ENCODE peak calls at places on chromosomes 2 and 18, in eight cellular contexts. M, I, K, S, C, Q, H and U are unnamed samples.

GRCh38 chr18:7290077-7290476 is 59.2 kb downstream of the LRRC30 start:
- DNase-seq in I (no peak), Q (no peak), S (no peak), M (no peak), H (no peak), K (no peak), C (no peak), U (no peak)

GRCh38 chr2:27375513-27376099 is 4.9 kb downstream of the ZNF513 start:
- DNase-seq in K (no peak), Q (no peak), C (no peak), S (no peak), M (no peak), I (no peak), H (no peak), U (no peak)

GRCh38 chr2:131039535-131039907 is 53.7 kb downstream of the FAM168B start:
- DNase-seq in H (no peak), C (no peak), M (no peak), Q (no peak), S (no peak), K (no peak), I (no peak), U (no peak)

GRCh38 chr2:226660524-226660923 is 139.1 kb downstream of the IRS1 start:
- DNase-seq in S (no peak), K (no peak), C (peak; percentile 56), Q (no peak), I (no peak), M (peak; percentile 53), H (no peak), U (peak; percentile 95)

GRCh38 chr18:2451556-2451955 is 119.7 kb downstream of the METTL4 start:
- DNase-seq in H (no peak), K (no peak), I (no peak), Q (no peak), S (no peak), M (no peak), C (no peak), U (no peak)

GRCh38 chr2:160253440-160254296 is 53.6 kb upstream of the ITGB6 start:
- DNase-seq in M (no peak), C (peak; percentile 48), I (no peak), S (no peak), Q (no peak), K (no peak), H (no peak), U (no peak)

GRCh38 chr2:201260302-201260800 is at the start of gene CASP8:
- DNase-seq in I (peak; percentile 80), C (peak; percentile 32), S (no peak), H (peak; percentile 72), Q (peak; percentile 67), M (peak; percentile 71), K (no peak), U (peak; percentile 82)

GRCh38 chr2:104834431-104834830 is 19.5 kb upstream of the POU3F3 start:
- DNase-seq in H (no peak), Q (no peak), C (no peak), S (no peak), M (no peak), I (no peak), K (no peak), U (no peak)

GRCh38 chr18:58753976-58754375 is 82.7 kb downstream of the MALT1 start:
- DNase-seq in S (no peak), H (no peak), I (no peak), M (no peak), C (no peak), Q (no peak), K (no peak), U (no peak)

GRCh38 chr2:171318463-171318934 is 115.3 kb downstream of the METTL8 start:
- DNase-seq in K (no peak), H (no peak), I (no peak), M (no peak), Q (no peak), S (peak; percentile 17), C (no peak), U (no peak)

GRCh38 chr2:20168727-20169696 is 55.9 kb downstream of the SDC1 start:
- DNase-seq in S (no peak), C (no peak), M (no peak), I (no peak), K (no peak), H (no peak), Q (no peak), U (no peak)

GRCh38 chr2:234403074-234403473 is 93.8 kb downstream of the ARL4C start:
- DNase-seq in K (no peak), H (no peak), S (no peak), C (peak; percentile 16), M (no peak), Q (no peak), I (no peak), U (no peak)

GRCh38 chr2:238895361-238895882 is 47.5 kb downstream of the TWIST2 start:
- DNase-seq in K (no peak), S (no peak), M (peak; percentile 56), I (no peak), Q (no peak), H (peak; percentile 22), C (no peak), U (no peak)

GRCh38 chr2:23523651-23524260 is 138.8 kb downstream of the KLHL29 start:
- DNase-seq in H (no peak), S (no peak), M (no peak), C (no peak), K (no peak), I (no peak), Q (no peak), U (no peak)

GRCh38 chr2:147051248-147051647 is 793.6 kb upstream of the ACVR2A start:
- DNase-seq in Q (no peak), C (no peak), M (no peak), K (no peak), H (no peak), I (no peak), S (no peak), U (no peak)

GRCh38 chr2:230757476-230757875 is 44.8 kb downstream of the CAB39 start:
- DNase-seq in S (peak; percentile 91), H (peak; percentile 52), Q (no peak), C (peak; percentile 85), I (no peak), K (no peak), M (peak; percentile 89), U (no peak)

GRCh38 chr2:54424555-54425163 is 31.5 kb upstream of the SPTBN1 start:
- DNase-seq in M (no peak), H (no peak), I (no peak), K (no peak), S (no peak), Q (no peak), C (no peak), U (no peak)

GRCh38 chr2:68943581-68944568 is 8.8 kb downstream of the GKN2 start:
- DNase-seq in Q (peak; percentile 24), K (peak; percentile 63), M (peak; percentile 53), H (peak; percentile 68), C (peak; percentile 55), S (peak; percentile 64), I (peak; percentile 47), U (no peak)

GRCh38 chr18:33706391-33706790 is 128.4 kb downstream of the ASXL3 start:
- DNase-seq in C (no peak), M (no peak), I (no peak), S (no peak), H (no peak), Q (no peak), K (no peak), U (no peak)

GRCh38 chr18:64208531-64208930 is 59.6 kb upstream of the LINC00305 start:
- DNase-seq in K (no peak), M (no peak), S (no peak), Q (no peak), C (no peak), H (peak; percentile 30), I (no peak), U (no peak)

GRCh38 chr18:69257861-69258458 is 142.7 kb upstream of the DOK6 start:
- DNase-seq in Q (no peak), M (no peak), I (no peak), K (no peak), C (peak; percentile 73), S (peak; percentile 5), H (no peak), U (no peak)

GRCh38 chr2:20172273-20173052 is 52.5 kb downstream of the SDC1 start:
- DNase-seq in H (no peak), Q (no peak), M (no peak), K (no peak), C (no peak), S (no peak), I (no peak), U (no peak)

GRCh38 chr2:63880603-63881002 is 38.9 kb downstream of the UGP2 start:
- DNase-seq in Q (no peak), S (no peak), H (no peak), C (no peak), K (no peak), I (no peak), M (no peak), U (no peak)

GRCh38 chr2:53127061-53127650 is 640.4 kb upstream of the CHAC2 start:
- DNase-seq in Q (no peak), S (no peak), I (no peak), M (no peak), C (no peak), H (peak; percentile 51), K (no peak), U (no peak)

GRCh38 chr2:78498125-78498524 is 527.4 kb upstream of the REG3G start:
- DNase-seq in K (no peak), C (no peak), S (no peak), Q (no peak), I (no peak), H (no peak), M (no peak), U (no peak)

GRCh38 chr2:39837856-39838453 is 58.9 kb upstream of the THUMPD2 start:
- DNase-seq in C (peak; percentile 53), S (peak; percentile 18), M (peak; percentile 50), Q (no peak), K (no peak), I (no peak), H (peak; percentile 50), U (no peak)

GRCh38 chr2:234249873-234250272 is 199.4 kb downstream of the SPP2 start:
- DNase-seq in I (no peak), M (peak; percentile 81), S (peak; percentile 36), K (no peak), H (peak; percentile 56), C (peak; percentile 54), Q (no peak), U (no peak)

GRCh38 chr2:232776435-232776834 is at the start of gene KCNJ13:
- DNase-seq in Q (no peak), M (no peak), I (no peak), K (no peak), C (no peak), H (peak; percentile 9), S (no peak), U (no peak)

GRCh38 chr2:215773728-215774127 is 239.6 kb downstream of the MREG start:
- DNase-seq in K (no peak), I (no peak), M (peak; percentile 43), Q (no peak), C (peak; percentile 99), S (no peak), H (peak; percentile 28), U (no peak)

GRCh38 chr2:164706522-164706921 is 85.2 kb upstream of the GRB14 start:
- DNase-seq in I (no peak), H (no peak), S (peak; percentile 53), C (peak; percentile 45), Q (no peak), M (peak; percentile 84), K (no peak), U (no peak)

GRCh38 chr2:57878573-57878910 is 168.1 kb upstream of the VRK2 start:
- DNase-seq in S (no peak), I (no peak), K (no peak), Q (no peak), M (no peak), H (no peak), C (no peak), U (no peak)

GRCh38 chr18:3794537-3795348 is 344.8 kb downstream of the TGIF1 start:
- DNase-seq in C (peak; percentile 79), M (peak; percentile 94), S (peak; percentile 97), H (no peak), Q (no peak), I (no peak), K (no peak), U (no peak)

GRCh38 chr2:188244383-188244782 is 47.3 kb upstream of the GULP1 start:
- DNase-seq in H (no peak), Q (no peak), I (no peak), C (peak; percentile 10), K (no peak), M (no peak), S (no peak), U (no peak)

GRCh38 chr2:160635488-160635887 is 141.9 kb upstream of the RBMS1 start:
- DNase-seq in H (no peak), K (no peak), Q (no peak), S (no peak), M (peak; percentile 30), I (no peak), C (peak; percentile 51), U (no peak)